ENCODE peak calls at places on chromosomes 3 and 15, in six cellular contexts. N is heart left ventricle, P is fibroblast of mammary gland, V is A549, J is tibial artery, W is GM10248. G is an unnamed sample.

GRCh38 chr3:60935709-60936108 is 315.5 kb downstream of the FHIT start:
- DNase-seq in N (no peak), P (peak; percentile 86), V (no peak), J (no peak), W (no peak), G (no peak)

GRCh38 chr3:195306359-195306758 is 35.4 kb upstream of the XXYLT1 start:
- DNase-seq in N (no peak), P (no peak), V (no peak), J (no peak), W (no peak), G (no peak)

GRCh38 chr3:131393056-131393455 is 11.5 kb downstream of the NUDT16 start:
- DNase-seq in N (no peak), P (peak; percentile 31), V (no peak), J (no peak), W (no peak), G (no peak)

GRCh38 chr3:16524196-16524595 is 10.7 kb upstream of the RFTN1 start:
- DNase-seq in N (no peak), P (no peak), V (no peak), J (no peak), W (no peak), G (no peak)

GRCh38 chr15:35533130-35534110 is 12.5 kb downstream of the DPH6 start:
- DNase-seq in N (no peak), P (peak; percentile 94), V (no peak), J (no peak), W (no peak), G (no peak)

GRCh38 chr3:79111375-79112052 is 656.3 kb downstream of the ROBO1 start:
- DNase-seq in N (no peak), P (no peak), V (no peak), J (no peak), W (no peak), G (no peak)

GRCh38 chr3:14319654-14320182 is 82.7 kb upstream of the SLC6A6 start:
- DNase-seq in N (no peak), P (peak; percentile 69), V (peak; percentile 89), J (no peak), W (peak; percentile 81), G (peak; percentile 73)

GRCh38 chr15:45646220-45646619 is 11.4 kb downstream of the SQOR start:
- DNase-seq in N (no peak), P (peak; percentile 59), V (no peak), J (no peak), W (no peak), G (no peak)

GRCh38 chr15:78455749-78456148 is 17.7 kb downstream of the IREB2 start:
- DNase-seq in N (peak; percentile 18), P (peak; percentile 48), V (no peak), J (no peak), W (no peak), G (no peak)

GRCh38 chr15:40439461-40440299 is 1.1 kb upstream of the BAHD1 start:
- DNase-seq in N (no peak), P (peak; percentile 47), V (no peak), J (peak; percentile 74), W (peak; percentile 55), G (no peak)

GRCh38 chr15:32671339-32672325 is 30.1 kb downstream of the SCG5 start:
- DNase-seq in N (no peak), P (no peak), V (no peak), J (no peak), W (no peak), G (no peak)
- TF ChIP-seq CTCF in N (no peak), P (no peak), V (no peak), J (no peak), W (no peak), G (no peak)

GRCh38 chr3:136950583-136950982 is 7.2 kb upstream of the IL20RB start:
- DNase-seq in N (no peak), P (no peak), V (no peak), J (no peak), W (no peak), G (no peak)

GRCh38 chr3:136952292-136952691 is 5.5 kb upstream of the IL20RB start:
- DNase-seq in N (no peak), P (peak; percentile 50), V (no peak), J (no peak), W (no peak), G (no peak)

GRCh38 chr3:136947477-136947876 is 10.3 kb upstream of the IL20RB start:
- DNase-seq in N (no peak), P (no peak), V (no peak), J (no peak), W (no peak), G (no peak)

GRCh38 chr3:136949146-136949545 is 8.6 kb upstream of the IL20RB start:
- DNase-seq in N (no peak), P (no peak), V (no peak), J (no peak), W (no peak), G (no peak)

GRCh38 chr3:136949708-136950107 is 8.1 kb upstream of the IL20RB start:
- DNase-seq in N (no peak), P (peak; percentile 36), V (no peak), J (no peak), W (no peak), G (no peak)
- TF ChIP-seq CTCF in N (no peak), P (peak; percentile 31), V (peak; percentile 39), J (no peak), W (no peak), G (no peak)

GRCh38 chr15:81040757-81041156 is 40.0 kb downstream of the TLNRD1 start:
- DNase-seq in N (no peak), P (no peak), V (no peak), J (no peak), W (no peak), G (no peak)

GRCh38 chr15:81033508-81033907 is 32.8 kb downstream of the TLNRD1 start:
- DNase-seq in N (no peak), P (no peak), V (no peak), J (no peak), W (no peak), G (no peak)

GRCh38 chr15:81043568-81044301 is 43.0 kb downstream of the TLNRD1 start:
- DNase-seq in N (no peak), P (no peak), V (no peak), J (no peak), W (no peak), G (no peak)

GRCh38 chr15:81037952-81038743 is 37.4 kb downstream of the TLNRD1 start:
- DNase-seq in N (no peak), P (no peak), V (no peak), J (no peak), W (no peak), G (no peak)

GRCh38 chr15:81038975-81039607 is 38.4 kb downstream of the TLNRD1 start:
- DNase-seq in N (no peak), P (no peak), V (no peak), J (no peak), W (no peak), G (peak; percentile 12)
- TF ChIP-seq CTCF in N (no peak), P (no peak), V (no peak), J (no peak), W (no peak), G (no peak)

GRCh38 chr3:66998075-66998898 is at the start of gene KBTBD8:
- DNase-seq in N (peak; percentile 99), P (peak; percentile 98), V (peak; percentile 91), J (peak; percentile 99), W (peak; percentile 95), G (peak; percentile 98)
- TF ChIP-seq CTCF in N (no peak), P (no peak), V (no peak), J (no peak), W (no peak), G (no peak)

GRCh38 chr3:187706966-187707365 is 4.6 kb upstream of the RTP2 start:
- DNase-seq in N (no peak), P (no peak), V (no peak), J (no peak), W (no peak), G (no peak)

GRCh38 chr3:187708696-187709095 is 6.3 kb upstream of the RTP2 start:
- DNase-seq in N (no peak), P (no peak), V (no peak), J (no peak), W (no peak), G (no peak)

GRCh38 chr3:187713504-187713903 is 11.1 kb upstream of the RTP2 start:
- DNase-seq in N (no peak), P (peak; percentile 64), V (no peak), J (no peak), W (no peak), G (no peak)

GRCh38 chr3:187705164-187705563 is 2.8 kb upstream of the RTP2 start:
- DNase-seq in N (no peak), P (no peak), V (no peak), J (no peak), W (no peak), G (no peak)

GRCh38 chr3:187709155-187709554 is 6.8 kb upstream of the RTP2 start:
- DNase-seq in N (no peak), P (no peak), V (peak; percentile 7), J (no peak), W (no peak), G (peak; percentile 15)
- TF ChIP-seq CTCF in N (no peak), P (no peak), V (no peak), J (no peak), W (no peak), G (no peak)

GRCh38 chr15:100731259-100732156 is 129.1 kb downstream of the ASB7 start:
- DNase-seq in N (no peak), P (peak; percentile 43), V (no peak), J (no peak), W (no peak), G (no peak)
- TF ChIP-seq CTCF in N (no peak), P (no peak), V (no peak), J (no peak), W (no peak), G (no peak)

GRCh38 chr3:151804267-151804666 is 9.6 kb upstream of the AADAC start:
- DNase-seq in N (no peak), P (no peak), V (no peak), J (no peak), W (no peak), G (no peak)

GRCh38 chr3:151811474-151811873 is 2.4 kb upstream of the AADAC start:
- DNase-seq in N (no peak), P (no peak), V (no peak), J (no peak), W (no peak), G (no peak)

GRCh38 chr3:151806838-151807237 is 7.1 kb upstream of the AADAC start:
- DNase-seq in N (no peak), P (no peak), V (no peak), J (no peak), W (no peak), G (no peak)
- TF ChIP-seq CTCF in N (no peak), P (no peak), V (no peak), J (no peak), W (no peak), G (no peak)

GRCh38 chr3:158920375-158920774 is 118.5 kb downstream of the MFSD1 start:
- DNase-seq in N (no peak), P (peak; percentile 29), V (no peak), J (no peak), W (no peak), G (no peak)

GRCh38 chr3:158912621-158913020 is 110.8 kb downstream of the MFSD1 start:
- DNase-seq in N (no peak), P (peak; percentile 25), V (no peak), J (no peak), W (no peak), G (no peak)

GRCh38 chr3:158916111-158916510 is 114.3 kb downstream of the MFSD1 start:
- DNase-seq in N (no peak), P (no peak), V (no peak), J (no peak), W (no peak), G (no peak)

GRCh38 chr3:158918451-158918850 is 116.6 kb downstream of the MFSD1 start:
- DNase-seq in N (no peak), P (no peak), V (no peak), J (no peak), W (no peak), G (no peak)

GRCh38 chr3:158918008-158918407 is 116.2 kb downstream of the MFSD1 start:
- DNase-seq in N (no peak), P (peak; percentile 78), V (peak; percentile 15), J (no peak), W (peak; percentile 27), G (peak; percentile 69)
- TF ChIP-seq CTCF in N (peak; percentile 27), P (peak; percentile 84), V (peak; percentile 53), J (peak; percentile 7), W (peak; percentile 67), G (peak; percentile 65)

G was measured in endothelial cell.